ENCODE peak calls at places on chromosomes 3 and 15, in five cellular contexts. J is A549, G is stomach, U is heart left ventricle, I is adrenal gland. N is an unnamed sample.

GRCh38 chr3:136932978-136933812 is 24.6 kb upstream of the IL20RB start:
- DNase-seq in J (no peak), G (no peak), U (no peak), I (no peak), N (no peak)

GRCh38 chr3:168847293-168847883 is 751.7 kb upstream of the GOLIM4 start:
- DNase-seq in J (peak; percentile 16), G (no peak), U (no peak), I (no peak), N (no peak)

GRCh38 chr15:44177139-44177538 is 17.9 kb downstream of the FRMD5 start:
- DNase-seq in J (no peak), G (no peak), U (no peak), I (no peak), N (no peak)

GRCh38 chr3:112635674-112636073 is 5.3 kb downstream of the CCDC80 start:
- DNase-seq in J (no peak), G (no peak), U (no peak), I (no peak), N (no peak)

GRCh38 chr3:63779227-63779626 is 39.9 kb upstream of the C3orf49 start:
- DNase-seq in J (no peak), G (no peak), U (no peak), I (no peak), N (no peak)

GRCh38 chr15:67186226-67186649 is 68.2 kb downstream of the AAGAB start:
- DNase-seq in J (peak; percentile 12), G (no peak), U (peak; percentile 73), I (peak; percentile 53), N (peak; percentile 91)

GRCh38 chr3:149816326-149816725 is 3.3 kb downstream of the RNF13 start:
- DNase-seq in J (no peak), G (no peak), U (no peak), I (no peak), N (no peak)

GRCh38 chr15:78209646-78210348 is 24.6 kb downstream of the ACSBG1 start:
- DNase-seq in J (no peak), G (peak; percentile 80), U (peak; percentile 15), I (no peak), N (peak; percentile 81)

GRCh38 chr3:52171577-52172261 is 17.5 kb upstream of the POC1A start:
- DNase-seq in J (peak; percentile 18), G (no peak), U (no peak), I (no peak), N (no peak)

GRCh38 chr3:102179321-102180290 is 255.2 kb upstream of the ZPLD1 start:
- DNase-seq in J (peak; percentile 54), G (no peak), U (no peak), I (no peak), N (no peak)

GRCh38 chr3:155370198-155370597 is 76.7 kb upstream of the STRIT1 start:
- DNase-seq in J (no peak), G (no peak), U (peak; percentile 63), I (no peak), N (no peak)

GRCh38 chr3:8239095-8239494 is 262.5 kb upstream of the LMCD1 start:
- DNase-seq in J (no peak), G (peak; percentile 38), U (no peak), I (no peak), N (no peak)

GRCh38 chr3:10804183-10804648 is 11.8 kb upstream of the SLC6A11 start:
- DNase-seq in J (no peak), G (no peak), U (no peak), I (no peak), N (no peak)

GRCh38 chr3:181017690-181018089 is 28.2 kb upstream of the DNAJC19 start:
- DNase-seq in J (no peak), G (no peak), U (no peak), I (no peak), N (no peak)

GRCh38 chr15:41917767-41918430 is 24.0 kb upstream of the SPTBN5 start:
- DNase-seq in J (peak; percentile 31), G (peak; percentile 56), U (no peak), I (peak; percentile 69), N (no peak)

GRCh38 chr3:12479919-12480425 is 4.3 kb upstream of the TSEN2 start:
- DNase-seq in J (peak; percentile 58), G (peak; percentile 78), U (no peak), I (no peak), N (no peak)

GRCh38 chr15:70269991-70270751 is 172.5 kb upstream of the TLE3 start:
- DNase-seq in J (no peak), G (no peak), U (peak; percentile 56), I (peak; percentile 48), N (peak; percentile 44)

GRCh38 chr3:47149339-47149933 is 14.5 kb downstream of the SETD2 start:
- DNase-seq in J (no peak), G (no peak), U (no peak), I (no peak), N (no peak)

GRCh38 chr3:58466899-58467563 is 24.9 kb upstream of the KCTD6 start:
- DNase-seq in J (no peak), G (no peak), U (no peak), I (no peak), N (no peak)

GRCh38 chr15:62653122-62653521 is 389.4 kb upstream of the TPM1 start:
- DNase-seq in J (no peak), G (no peak), U (no peak), I (peak; percentile 25), N (no peak)

GRCh38 chr15:65042776-65043322 is 2.3 kb upstream of the SLC51B start:
- DNase-seq in J (no peak), G (peak; percentile 13), U (no peak), I (no peak), N (no peak)

GRCh38 chr15:78212008-78212407 is 22.4 kb downstream of the ACSBG1 start:
- DNase-seq in J (no peak), G (peak; percentile 15), U (peak; percentile 7), I (no peak), N (peak; percentile 75)

GRCh38 chr15:80478075-80478474 is 73.9 kb downstream of the ARNT2 start:
- DNase-seq in J (no peak), G (no peak), U (no peak), I (no peak), N (no peak)

GRCh38 chr3:179929091-179929529 is 107.6 kb downstream of the PEX5L start:
- DNase-seq in J (peak; percentile 57), G (peak; percentile 44), U (no peak), I (peak; percentile 48), N (no peak)

GRCh38 chr3:81713018-81713417 is 48.4 kb downstream of the GBE1 start:
- DNase-seq in J (no peak), G (no peak), U (no peak), I (no peak), N (no peak)

DNA sequence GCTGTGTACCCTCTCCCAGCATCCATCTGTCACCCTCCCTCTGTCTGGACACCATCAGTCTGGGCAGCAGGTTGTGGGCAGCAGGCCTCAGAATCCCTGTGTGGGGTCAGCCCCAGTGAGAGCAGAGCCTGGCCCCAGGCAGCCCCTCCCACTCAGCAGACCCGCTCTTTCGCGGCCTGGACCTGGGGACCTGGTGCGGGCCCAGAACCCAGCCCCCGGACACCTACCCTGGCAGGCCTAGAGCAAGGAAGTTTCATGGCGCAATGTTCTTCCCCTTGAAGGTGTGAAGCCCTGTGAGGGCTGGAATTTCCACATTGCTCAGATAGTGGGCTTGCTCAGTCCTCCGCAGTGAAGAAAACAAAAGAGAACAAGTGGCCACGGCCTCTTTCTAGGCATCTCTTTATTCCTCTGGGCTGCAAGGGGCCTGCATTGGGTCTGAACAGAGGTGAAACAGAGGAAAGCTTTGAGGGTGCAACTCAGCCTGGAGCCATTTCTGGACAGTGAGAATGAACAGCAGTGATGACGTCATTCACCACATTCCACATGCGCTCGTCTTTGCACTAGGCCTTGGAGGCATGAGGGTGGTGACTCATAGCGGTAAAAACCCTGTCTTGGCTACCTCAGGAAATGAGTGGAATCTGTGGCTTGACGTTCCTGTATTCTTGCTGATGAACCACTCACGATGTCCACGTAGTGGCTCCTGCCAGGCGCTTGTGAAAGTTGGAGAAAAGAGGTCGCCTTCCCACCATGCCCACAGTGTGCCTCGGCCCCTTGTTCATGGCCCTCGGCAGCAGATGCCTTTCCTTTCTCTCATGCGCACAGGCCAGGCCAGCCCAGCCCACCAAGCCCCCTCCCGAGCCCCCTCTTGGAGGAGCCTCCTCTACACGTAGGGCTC is 66.1 kb downstream of the SLC30A4 start:
- DNase-seq in J (peak; percentile 92), G (peak; percentile 55), U (peak; percentile 38), I (peak; percentile 92), N (peak; percentile 84)
- TF ChIP-seq POLR2A in J (no peak), G (no peak), U (no peak), I (no peak), N (no peak)

DNA sequence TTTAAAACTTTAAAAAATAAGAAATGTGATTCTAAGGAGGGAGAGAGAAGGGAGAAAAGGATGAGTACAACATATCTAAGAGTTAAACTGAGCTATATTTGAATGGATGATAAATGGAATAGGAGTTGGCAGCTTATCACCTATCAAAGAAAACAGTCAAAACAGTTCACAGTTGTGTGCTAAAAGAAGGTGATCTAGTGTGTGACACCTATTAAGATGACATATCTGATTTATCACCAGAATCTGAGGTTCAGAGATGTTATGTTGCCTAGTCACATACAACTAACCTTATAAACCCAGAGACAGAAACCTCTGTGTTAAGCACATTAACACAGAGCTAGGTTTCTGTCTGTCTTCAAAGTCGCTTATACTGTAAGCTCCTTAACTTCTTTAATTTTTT is 3.0 kb downstream of the ATP13A3 start:
- DNase-seq in J (no peak), G (no peak), U (no peak), I (no peak), N (no peak)
- TF ChIP-seq POLR2A in J (no peak), G (no peak), U (no peak), I (no peak), N (no peak)

GRCh38 chr3:67076607-67077006 is 78.5 kb downstream of the KBTBD8 start:
- DNase-seq in J (no peak), G (no peak), U (no peak), I (no peak), N (no peak)
- TF ChIP-seq POLR2A in J (no peak), G (no peak), U (no peak), I (no peak), N (no peak)

GRCh38 chr3:138186803-138187295 is 252 bp upstream of the ARMC8 start:
- DNase-seq in J (peak; percentile 81), G (peak; percentile 93), U (peak; percentile 92), I (peak; percentile 90), N (peak; percentile 98)

GRCh38 chr3:138186216-138186615 is 885 bp upstream of the ARMC8 start:
- DNase-seq in J (peak; percentile 14), G (no peak), U (no peak), I (no peak), N (no peak)

GRCh38 chr3:138188013-138188352 is 882 bp downstream of the ARMC8 start:
- DNase-seq in J (no peak), G (no peak), U (no peak), I (peak; percentile 57), N (no peak)

GRCh38 chr3:138184994-138185393 is 2.1 kb upstream of the ARMC8 start:
- DNase-seq in J (no peak), G (no peak), U (no peak), I (no peak), N (no peak)

DNA sequence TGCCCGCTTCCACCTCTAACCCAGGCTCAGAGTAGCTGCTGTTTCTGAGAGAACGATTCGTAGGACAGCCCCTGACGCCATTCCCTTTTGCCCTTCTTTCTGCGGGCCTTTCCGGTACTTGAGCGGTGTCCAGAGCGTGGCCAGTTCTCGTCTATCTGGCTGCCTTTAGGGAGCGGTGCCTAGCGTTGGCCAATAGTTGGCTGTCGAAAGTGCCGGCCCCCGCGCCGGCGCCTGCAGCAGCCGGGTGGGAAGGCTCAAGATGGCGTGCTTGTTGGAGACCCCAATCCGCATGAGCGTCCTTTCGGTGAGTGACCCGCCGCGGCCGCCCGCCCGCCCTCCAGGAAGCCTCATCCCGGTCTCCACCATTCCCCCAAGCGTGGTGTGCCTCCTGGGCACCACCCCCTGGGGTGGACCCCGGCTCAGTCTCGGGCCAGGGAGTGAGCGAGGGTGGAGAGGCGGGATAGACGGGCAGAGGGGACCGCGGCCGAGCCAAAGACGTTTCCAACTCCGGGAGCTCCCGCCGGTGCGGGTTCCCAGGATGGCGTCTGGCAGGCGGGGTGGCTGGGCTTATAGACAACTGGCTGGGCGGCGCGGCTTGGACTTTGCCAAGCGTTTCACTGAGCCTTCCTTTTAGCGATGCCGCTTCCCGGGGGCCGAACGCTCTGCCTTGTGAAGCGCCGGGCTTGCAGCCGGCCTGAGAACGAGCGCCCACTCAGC is at the start of gene ARMC8:
- DNase-seq in J (peak; percentile 33), G (peak; percentile 63), U (peak; percentile 55), I (no peak), N (peak; percentile 29)
- TF ChIP-seq POLR2A in J (peak; percentile 36), G (peak; percentile 69), U (no peak), I (peak; percentile 67), N (no peak)